ENCODE peak calls at places on chromosomes 2 and 18, in six cellular contexts. N is cardiac muscle cell; S is stimulated activated CD4-positive, alpha-beta T cell treated with anti-CD3 and anti-CD28 coated beads, Interleukin-1b, Interleukin-23, amount 100 ng/mL, for 24 hours; Z is left lung; G is LHCN-M2; E is coronary artery. T is an unnamed sample.

GRCh38 chr2:67311536-67311935 is 85.6 kb upstream of the ETAA1 start:
- DNase-seq in N (no peak), E (no peak), G (peak), S (no peak), Z (no peak), T (no peak)

GRCh38 chr2:240640939-240641338 is 15.7 kb downstream of the GPR35 start:
- DNase-seq in Z (peak), S (no peak), G (peak), N (peak), E (no peak), T (peak)

GRCh38 chr2:162252147-162252546 is 8.9 kb upstream of the FAP start:
- DNase-seq in S (no peak), N (no peak), Z (no peak), G (no peak), E (no peak), T (no peak)

GRCh38 chr18:50642439-50642838 is 82.6 kb downstream of the MAPK4 start:
- DNase-seq in E (no peak), N (no peak), G (no peak), Z (no peak), S (no peak), T (no peak)

GRCh38 chr18:78932281-78932680 is 47.3 kb upstream of the SALL3 start:
- DNase-seq in S (no peak), G (no peak), E (no peak), Z (no peak), N (no peak), T (no peak)

GRCh38 chr2:170022692-170023091 is 155.3 kb upstream of the MYO3B start:
- DNase-seq in N (no peak), E (no peak), G (peak), S (no peak), Z (no peak), T (peak)

GRCh38 chr18:62249478-62250097 is 62.5 kb downstream of the RELCH start:
- DNase-seq in G (peak), S (peak), Z (no peak), E (no peak), N (peak), T (peak)

GRCh38 chr2:232937278-232937906 is 67.3 kb downstream of the SNORC start:
- DNase-seq in Z (no peak), S (no peak), E (no peak), N (no peak), G (peak), T (no peak)

GRCh38 chr2:55047677-55048299 is 2.5 kb downstream of the RTN4 start:
- DNase-seq in S (no peak), Z (no peak), N (no peak), E (no peak), G (peak), T (peak)

GRCh38 chr2:37060446-37060845 is 23.7 kb downstream of the HEATR5B start:
- DNase-seq in E (no peak), G (no peak), N (no peak), S (no peak), Z (no peak), T (no peak)